ENCODE peak calls at places on chromosomes 16 and 17, in nine cellular contexts. H is heart right ventricle, U is fibroblast of mammary gland, K is fibroblast of the aortic adventitia, W is uterus, S is ovary, J is HFFc6, Z is A673, T is cardiac fibroblast. Q is an unnamed sample.

GRCh38 chr16:84497418-84497817 is 7.0 kb downstream of the MEAK7 start:
- DNase-seq in W (no peak), Z (no peak), U (no peak), K (no peak), S (peak; percentile 13), H (no peak), T (no peak), J (no peak), Q (no peak)

GRCh38 chr17:41814195-41814594 is 1.4 kb downstream of the FKBP10 start:
- DNase-seq in Z (no peak), J (no peak), W (no peak), S (no peak), H (no peak), U (peak; percentile 55), T (peak; percentile 49), K (peak; percentile 37), Q (no peak)

GRCh38 chr17:40901981-40902862 is 17.2 kb upstream of the KRT20 start:
- DNase-seq in W (no peak), T (no peak), U (peak; percentile 52), K (peak; percentile 37), Z (no peak), H (no peak), S (no peak), J (peak; percentile 60), Q (peak; percentile 75)

GRCh38 chr17:27892866-27893769 is at the start of gene LYRM9:
- DNase-seq in S (peak; percentile 96), U (peak; percentile 78), K (peak; percentile 82), J (peak; percentile 70), W (peak; percentile 93), Z (peak; percentile 91), T (peak; percentile 91), H (peak; percentile 96), Q (peak; percentile 81)

GRCh38 chr16:30609928-30610839 is at the start of gene ZNF689:
- DNase-seq in K (peak; percentile 98), Z (peak; percentile 98), S (peak; percentile 97), T (peak; percentile 98), J (peak; percentile 95), H (peak; percentile 91), U (peak; percentile 97), W (peak; percentile 97), Q (peak; percentile 98)

GRCh38 chr17:28572294-28573099 is 1.2 kb upstream of the PIGS start:
- DNase-seq in W (no peak), S (no peak), T (no peak), K (no peak), Z (no peak), J (no peak), U (no peak), H (peak; percentile 20), Q (no peak)

GRCh38 chr17:78230252-78230962 is 1.0 kb upstream of the TMEM235 start:
- DNase-seq in T (no peak), H (no peak), S (no peak), U (no peak), W (no peak), J (no peak), Z (no peak), K (no peak), Q (no peak)

GRCh38 chr17:31492880-31493655 is 101.6 kb downstream of the RAB11FIP4 start:
- DNase-seq in T (no peak), S (no peak), K (no peak), J (no peak), Z (no peak), W (no peak), H (no peak), U (no peak), Q (no peak)

GRCh38 chr17:48791128-48792032 is 25.6 kb downstream of the TTLL6 start:
- DNase-seq in J (peak; percentile 76), Z (peak; percentile 94), S (peak; percentile 68), H (peak; percentile 23), W (peak; percentile 65), K (peak; percentile 87), U (peak; percentile 80), T (peak; percentile 89), Q (peak; percentile 86)

GRCh38 chr17:57288753-57289121 is 32.4 kb downstream of the MSI2 start:
- DNase-seq in Z (no peak), T (no peak), K (no peak), U (no peak), H (no peak), W (no peak), S (no peak), J (no peak), Q (no peak)

GRCh38 chr17:60315650-60316049 is 76.3 kb downstream of the USP32 start:
- DNase-seq in U (peak; percentile 10), J (no peak), H (no peak), S (no peak), T (peak; percentile 16), W (no peak), K (no peak), Z (no peak), Q (peak; percentile 16)

GRCh38 chr17:17078832-17079231 is 36.6 kb downstream of the MPRIP start:
- DNase-seq in S (peak; percentile 28), H (no peak), T (no peak), U (no peak), W (peak; percentile 9), Z (no peak), K (no peak), J (no peak), Q (no peak)

GRCh38 chr16:86578499-86579267 is at the start of gene FOXL1:
- DNase-seq in Z (no peak), W (no peak), T (peak; percentile 46), S (no peak), U (peak; percentile 83), H (peak; percentile 69), K (no peak), J (peak; percentile 56), Q (no peak)

GRCh38 chr16:89052824-89053724 is 40.6 kb upstream of the ACSF3 start:
- DNase-seq in U (no peak), K (peak; percentile 6), T (no peak), H (peak; percentile 12), Z (peak; percentile 79), S (no peak), J (no peak), W (no peak), Q (peak; percentile 73)

GRCh38 chr17:82058230-82058854 is 6.6 kb downstream of the GPS1 start:
- DNase-seq in U (no peak), T (no peak), J (no peak), H (peak; percentile 6), K (no peak), S (no peak), Z (no peak), W (no peak), Q (no peak)
- TF ChIP-seq CTCF in U (no peak), T (no peak), J (no peak), H (no peak), K (no peak), S (no peak), Z (no peak), W (no peak), Q (no peak)

GRCh38 chr17:9576521-9577401 is at the start of gene CFAP52:
- DNase-seq in Z (peak; percentile 88), H (peak; percentile 80), U (peak; percentile 74), W (peak; percentile 82), T (peak; percentile 85), K (peak; percentile 75), S (peak; percentile 86), J (peak; percentile 77), Q (peak; percentile 71)

GRCh38 chr17:9571201-9571600 is 4.4 kb downstream of the STX8 start:
- DNase-seq in H (no peak), U (no peak), T (no peak), S (no peak), K (no peak), J (no peak), Z (no peak), W (no peak), Q (no peak)

GRCh38 chr17:9577402-9577709 is 914 bp downstream of the CFAP52 start:
- DNase-seq in S (no peak), J (no peak), U (peak; percentile 3), H (no peak), W (no peak), T (no peak), K (no peak), Z (no peak), Q (no peak)

DNA sequence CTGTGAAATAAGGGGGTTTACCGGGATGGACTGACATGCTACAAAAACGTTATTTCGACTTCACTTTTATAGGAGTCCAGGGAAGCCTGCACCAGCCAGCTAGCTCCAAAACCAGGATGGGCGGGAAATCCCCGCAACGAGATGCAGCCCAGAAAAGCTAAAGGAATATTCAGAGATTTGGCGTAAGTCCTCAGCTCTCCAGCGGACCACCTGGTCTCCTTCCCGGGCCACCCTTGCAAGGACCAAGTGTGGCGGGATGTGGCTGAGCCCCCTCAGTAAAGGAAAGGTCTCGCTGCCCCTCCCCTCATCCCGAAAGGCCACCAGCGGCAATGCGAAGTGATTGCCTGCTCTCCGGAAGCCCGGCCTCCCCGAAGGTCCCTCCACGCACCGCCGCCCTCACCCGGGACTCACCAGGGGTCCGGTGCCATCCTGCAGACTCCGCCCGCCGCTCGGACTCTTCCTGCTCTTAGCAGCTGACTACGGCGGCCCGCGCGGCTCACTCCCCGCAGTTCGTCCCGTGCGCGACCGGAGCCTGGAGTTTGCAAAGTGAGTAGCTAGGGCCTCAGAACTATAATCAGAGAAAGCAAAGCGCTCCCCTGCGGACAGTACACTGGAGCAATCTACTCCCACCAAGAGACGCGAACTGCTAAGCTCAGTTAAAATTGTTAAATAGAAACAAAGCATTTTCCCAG is at the start of gene STX8:
- DNase-seq in J (peak; percentile 89), U (peak; percentile 82), S (peak; percentile 94), K (peak; percentile 86), T (peak; percentile 92), Z (peak; percentile 92), W (peak; percentile 86), H (peak; percentile 93), Q (peak; percentile 82)
- TF ChIP-seq CTCF in J (no peak), U (no peak), S (peak; percentile 10), K (no peak), T (no peak), Z (peak; percentile 17), W (peak; percentile 20), H (no peak), Q (no peak)

GRCh38 chr16:48041861-48042435 is 113.8 kb downstream of the ABCC12 start:
- DNase-seq in Z (no peak), K (no peak), U (no peak), H (no peak), J (no peak), W (no peak), T (no peak), S (no peak), Q (peak; percentile 4)
- TF ChIP-seq CTCF in Z (no peak), K (no peak), U (no peak), H (no peak), J (no peak), W (no peak), T (peak; percentile 5), S (no peak), Q (no peak)

DNA sequence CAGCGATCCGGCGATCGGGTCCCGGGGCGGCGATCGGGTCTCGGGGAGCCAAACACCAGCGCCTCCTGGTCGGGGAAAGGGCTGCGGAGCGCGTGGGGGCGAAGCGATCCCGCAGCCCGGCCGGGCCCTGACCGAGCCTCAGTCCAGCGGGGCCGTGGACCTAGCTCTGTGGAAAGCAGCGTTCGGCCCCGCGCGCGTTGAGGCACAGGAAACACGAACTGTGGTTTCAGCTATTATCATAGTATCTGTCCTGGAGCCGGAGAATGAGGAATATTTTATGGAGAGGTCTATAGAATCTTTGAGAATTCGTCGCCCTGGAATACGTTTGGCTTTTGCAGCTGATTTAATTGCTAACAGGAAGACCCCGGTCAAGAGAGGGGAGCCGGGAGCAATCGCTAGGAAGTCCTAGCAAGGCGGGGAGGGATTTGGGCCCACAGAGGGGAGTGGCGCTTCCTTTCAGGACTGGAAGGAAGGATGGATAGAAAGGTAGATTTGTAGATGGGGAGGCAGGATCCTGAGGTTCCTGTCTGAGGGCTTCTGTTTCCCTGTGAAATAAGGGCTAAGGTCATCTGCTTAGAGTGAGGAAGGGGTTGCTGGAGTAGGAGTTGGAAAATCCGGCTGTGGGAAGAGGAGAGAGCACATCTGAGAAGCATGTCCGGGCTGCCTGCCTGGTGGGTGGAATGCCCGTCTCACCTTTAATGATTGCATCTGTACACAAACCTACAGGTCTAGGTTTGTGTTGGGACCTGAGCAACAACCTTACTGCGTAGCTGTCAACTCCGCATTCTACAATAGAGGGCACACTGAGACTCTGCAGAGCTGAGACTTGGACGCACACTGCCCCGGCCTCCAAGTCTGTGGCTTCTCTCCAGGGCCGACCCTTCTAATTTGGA is 770 bp downstream of the CCNF start:
- DNase-seq in Z (peak; percentile 40), J (no peak), K (peak; percentile 16), H (no peak), S (no peak), W (no peak), T (peak; percentile 40), U (no peak), Q (peak; percentile 42)
- TF ChIP-seq CTCF in Z (peak; percentile 23), J (no peak), K (no peak), H (peak; percentile 7), S (no peak), W (no peak), T (no peak), U (peak; percentile 8), Q (peak; percentile 15)

Q was measured in MCF 10A.